ENCODE peak calls at places on chromosomes 13 and 19, in four cellular contexts. Q is K562, P is HepG2, X is GM12878. Y is an unnamed sample.

GRCh38 chr13:110400786-110401533 is 93.9 kb downstream of the COL4A2 start:
- DNase-seq in X (no peak), P (no peak), Q (no peak), Y (no peak)

GRCh38 chr19:48842744-48843162 is 6.5 kb upstream of the HSD17B14 start:
- DNase-seq in Q (peak; percentile 63), P (peak; percentile 58), X (no peak), Y (peak; percentile 62)

GRCh38 chr13:37775871-37776270 is 93.7 kb downstream of the TRPC4 start:
- DNase-seq in Q (no peak), X (no peak), P (no peak), Y (no peak)

GRCh38 chr19:19134687-19135158 is 3.6 kb downstream of the TMEM161A start:
- DNase-seq in P (no peak), Q (peak; percentile 87), X (no peak), Y (no peak)

GRCh38 chr13:41199061-41199460 is 4.7 kb upstream of the KBTBD7 start:
- DNase-seq in X (no peak), P (no peak), Q (no peak), Y (no peak)

GRCh38 chr19:16771618-16772017 is 52.0 kb downstream of the NWD1 start:
- DNase-seq in P (peak; percentile 66), X (peak; percentile 16), Q (peak; percentile 82), Y (peak; percentile 81)

GRCh38 chr13:23748591-23748990 is 140.6 kb downstream of the MIPEP start:
- DNase-seq in X (no peak), Q (no peak), P (no peak), Y (no peak)

GRCh38 chr13:40564342-40564997 is 102.0 kb downstream of the FOXO1 start:
- DNase-seq in P (peak; percentile 96), X (peak; percentile 24), Q (no peak), Y (peak; percentile 91)

GRCh38 chr13:97386832-97387486 is 47.0 kb upstream of the RAP2A start:
- DNase-seq in P (no peak), X (no peak), Q (no peak), Y (no peak)

GRCh38 chr19:5803752-5804515 is 933 bp upstream of the NRTN start:
- DNase-seq in Q (peak; percentile 94), P (peak; percentile 83), X (peak; percentile 39), Y (peak; percentile 89)

GRCh38 chr13:45224181-45224580 is 23.3 kb upstream of the KCTD4 start:
- DNase-seq in Q (no peak), X (no peak), P (no peak), Y (no peak)

GRCh38 chr19:35990771-35991730 is 3.9 kb upstream of the SDHAF1 start:
- DNase-seq in X (no peak), Q (no peak), P (peak; percentile 46), Y (no peak)

GRCh38 chr13:41295973-41296372 is 15.1 kb upstream of the NAA16 start:
- DNase-seq in Q (no peak), P (peak; percentile 36), X (no peak), Y (no peak)

GRCh38 chr19:3818479-3818878 is 32.3 kb upstream of the MATK start:
- DNase-seq in Q (no peak), X (no peak), P (no peak), Y (peak; percentile 15)

GRCh38 chr13:20127563-20128458 is 33.0 kb downstream of the GJA3 start:
- DNase-seq in Q (no peak), P (peak; percentile 53), X (no peak), Y (peak; percentile 38)
- TF ChIP-seq MYC in Q (no peak), P (peak; percentile 79), X (no peak), Y (no peak)

GRCh38 chr19:51450730-51451307 is 7.4 kb downstream of the SIGLEC8 start:
- DNase-seq in P (no peak), Q (no peak), X (no peak), Y (no peak)

GRCh38 chr19:51448745-51449093 is 9.5 kb downstream of the SIGLEC8 start:
- DNase-seq in X (no peak), P (no peak), Q (no peak), Y (no peak)

DNA sequence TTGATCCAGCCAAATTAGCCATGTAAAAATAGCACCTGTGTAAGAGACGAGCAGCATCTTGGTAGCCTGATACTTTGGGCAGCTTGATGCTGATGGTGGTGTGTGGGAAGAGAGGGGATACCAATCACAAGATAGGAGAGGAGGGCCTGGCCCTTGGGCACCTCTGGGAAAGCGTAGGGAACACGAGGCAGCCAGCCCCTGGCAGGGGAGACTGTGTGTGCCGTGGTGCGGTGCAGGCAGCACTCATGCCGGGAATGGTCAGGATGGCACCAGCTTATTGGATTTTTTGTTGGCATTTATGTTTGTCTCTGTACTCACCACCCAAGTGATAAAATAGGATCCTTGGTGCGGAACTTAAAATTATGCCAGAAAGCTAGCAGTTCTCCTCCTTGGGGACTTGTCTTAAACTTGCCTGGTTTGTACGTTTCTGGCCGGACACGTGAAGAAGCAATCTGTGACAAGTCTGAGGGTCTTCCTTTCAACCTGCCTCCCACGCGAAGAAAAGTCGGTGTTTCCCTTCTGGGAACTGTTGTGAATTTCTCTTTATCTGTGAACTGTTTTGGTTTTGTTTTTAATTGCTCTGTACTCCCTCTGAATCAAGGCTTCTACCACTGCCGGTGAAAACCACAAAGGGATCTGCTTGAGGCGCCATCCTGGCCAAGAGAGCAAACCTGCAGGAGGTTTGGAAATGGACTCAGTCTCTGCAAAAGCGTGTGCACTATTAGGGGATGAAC is 10.1 kb downstream of the SIGLEC8 start:
- DNase-seq in P (no peak), X (no peak), Q (no peak), Y (no peak)
- TF ChIP-seq EZH2 in P (no peak), X (no peak), Q (no peak), Y (no peak)

DNA sequence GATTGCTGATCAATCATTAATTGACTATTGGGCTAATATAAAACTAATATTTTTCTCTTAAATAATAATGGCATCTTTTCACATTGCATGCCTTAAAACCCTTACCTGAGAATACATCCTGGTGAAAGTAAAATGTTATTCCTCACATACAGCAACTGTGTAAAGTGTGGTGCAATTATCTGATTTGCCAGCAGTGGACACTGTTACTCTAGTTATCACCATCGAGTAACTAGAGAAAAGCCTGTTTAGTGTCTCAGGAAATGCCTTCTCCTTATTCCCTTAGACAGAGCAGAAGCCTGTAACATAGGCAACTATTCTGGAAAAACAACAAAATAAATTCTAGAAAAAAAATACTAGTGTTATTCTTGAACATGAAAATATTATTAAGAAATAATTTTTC is 459.8 kb downstream of the FGF14 start:
- DNase-seq in P (peak; percentile 7), X (no peak), Q (no peak), Y (peak; percentile 28)
- TF ChIP-seq MYC in P (no peak), X (no peak), Q (no peak), Y (no peak)

GRCh38 chr19:918152-918437 is 962 bp downstream of the KISS1R start:
- DNase-seq in X (no peak), Q (no peak), P (no peak), Y (no peak)
- TF ChIP-seq EZH2 in X (no peak), Q (no peak), P (no peak), Y (peak; percentile 97)

GRCh38 chr19:40808021-40808325 is 9.0 kb downstream of the EGLN2 start:
- DNase-seq in X (no peak), Q (no peak), P (no peak), Y (no peak)

GRCh38 chr19:40808497-40808896 is 9.5 kb downstream of the EGLN2 start:
- DNase-seq in X (no peak), Q (no peak), P (no peak), Y (no peak)

GRCh38 chr19:40809358-40810086 is 10.5 kb downstream of the EGLN2 start:
- DNase-seq in P (no peak), Q (no peak), X (no peak), Y (no peak)

GRCh38 chr19:40811478-40812341 is 12.7 kb downstream of the EGLN2 start:
- DNase-seq in Q (peak; percentile 28), X (no peak), P (no peak), Y (no peak)

DNA sequence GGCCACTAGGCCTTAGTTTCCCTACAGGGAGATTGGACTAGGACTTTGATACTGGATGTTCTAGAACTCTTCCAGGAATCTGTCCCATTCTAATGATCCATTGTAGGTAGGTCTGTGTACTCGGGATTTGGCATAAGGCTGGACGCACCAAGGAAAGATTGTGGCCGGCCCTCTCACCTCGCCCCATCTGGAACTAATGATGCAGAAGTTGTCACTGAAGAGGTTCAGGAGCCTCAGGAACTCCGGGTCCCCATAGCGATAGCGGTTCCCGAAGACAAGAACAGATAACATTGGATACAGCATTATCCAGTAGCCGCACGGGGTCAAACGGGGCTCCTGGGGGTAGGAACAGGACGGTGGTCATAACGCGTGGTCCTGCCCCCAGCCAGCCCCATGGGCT is 11.2 kb downstream of the EGLN2 start:
- DNase-seq in Q (peak; percentile 13), X (no peak), P (no peak), Y (no peak)
- TF ChIP-seq MYC in Q (no peak), X (no peak), P (no peak), Y (no peak)